ENCODE peak calls at places on chromosomes 11 and 22, in eight cellular contexts. O is HFF-Myc, Z is GM23338, J is germinal center, X is NCI-H2081 treated with DMSO at 0.1 percent for 48 hours, N is MV-4-11, R is psoas muscle, Y is kidney. D is an unnamed sample.

GRCh38 chr22:22767876-22768602 is 119.6 kb upstream of the IGLL5 start:
- DNase-seq in Z (peak; percentile 80), R (no peak), X (no peak), J (no peak), N (no peak), O (no peak), Y (no peak), D (no peak)

GRCh38 chr11:46521947-46522681 is 71.7 kb downstream of the AMBRA1 start:
- DNase-seq in R (no peak), N (peak; percentile 33), J (peak; percentile 64), X (no peak), O (no peak), Y (no peak), Z (peak; percentile 33), D (no peak)

GRCh38 chr11:34754171-34754823 is 133.4 kb downstream of the EHF start:
- DNase-seq in J (no peak), O (no peak), X (no peak), Z (no peak), R (peak; percentile 31), N (no peak), Y (no peak), D (no peak)

GRCh38 chr22:19723990-19724827 is 870 bp downstream of the GP1BB start:
- DNase-seq in Z (peak; percentile 82), X (no peak), R (no peak), N (no peak), Y (no peak), O (no peak), J (no peak), D (peak; percentile 38)

GRCh38 chr11:120682026-120682649 is 170.6 kb downstream of the GRIK4 start:
- DNase-seq in J (no peak), N (no peak), Z (peak; percentile 69), Y (no peak), O (no peak), R (no peak), X (no peak), D (no peak)

GRCh38 chr11:88015170-88015569 is 160.1 kb downstream of the RAB38 start:
- DNase-seq in Y (no peak), R (no peak), Z (no peak), X (no peak), N (no peak), O (no peak), J (no peak), D (no peak)

GRCh38 chr11:17472467-17472866 is 4.2 kb downstream of the ABCC8 start:
- DNase-seq in Z (no peak), X (no peak), R (no peak), J (no peak), Y (no peak), N (no peak), O (no peak), D (no peak)

GRCh38 chr22:20520093-20520511 is 12.7 kb downstream of the MED15 start:
- DNase-seq in R (no peak), O (no peak), N (peak; percentile 66), J (no peak), Z (no peak), Y (peak; percentile 43), X (no peak), D (no peak)

GRCh38 chr11:110184466-110184865 is 91.3 kb downstream of the ZC3H12C start:
- DNase-seq in O (no peak), N (no peak), J (no peak), Z (no peak), X (no peak), R (no peak), Y (no peak), D (no peak)

GRCh38 chr11:14904745-14905103 is 12.7 kb upstream of the CYP2R1 start:
- DNase-seq in N (peak; percentile 56), X (no peak), J (peak; percentile 81), Y (peak; percentile 90), O (peak; percentile 37), R (peak; percentile 78), Z (peak; percentile 87), D (peak; percentile 71)

GRCh38 chr22:37197451-37198289 is 9.6 kb upstream of the C1QTNF6 start:
- DNase-seq in Z (no peak), Y (peak; percentile 89), O (no peak), X (no peak), R (peak; percentile 69), N (no peak), J (no peak), D (no peak)

GRCh38 chr11:1771700-1772099 is 8.0 kb upstream of the CTSD start:
- DNase-seq in X (no peak), R (no peak), O (no peak), Z (no peak), Y (no peak), N (peak; percentile 68), J (no peak), D (no peak)

GRCh38 chr11:20873054-20873453 is 203.7 kb downstream of the NELL1 start:
- DNase-seq in O (no peak), Z (peak; percentile 93), N (no peak), X (peak; percentile 81), Y (no peak), J (no peak), R (no peak), D (peak; percentile 30)

GRCh38 chr11:77074626-77075221 is 8.0 kb downstream of the CAPN5 start:
- DNase-seq in X (no peak), R (no peak), Y (no peak), O (no peak), N (no peak), J (no peak), Z (no peak), D (no peak)

GRCh38 chr11:72808415-72808814 is 5.8 kb upstream of the ATG16L2 start:
- DNase-seq in O (no peak), Z (no peak), N (no peak), Y (no peak), R (no peak), X (no peak), J (no peak), D (no peak)

GRCh38 chr11:68041617-68042218 is 2.9 kb downstream of the TCIRG1 start:
- DNase-seq in N (no peak), Y (no peak), J (no peak), Z (no peak), R (no peak), X (no peak), O (no peak), D (no peak)

D was measured in GM13977.